ENCODE peak calls at places on chromosomes 16 and 17, in six cellular contexts. T is stimulated activated CD4-positive, alpha-beta T cell treated with anti-CD3 and anti-CD28 coated beads, Interleukin-2, amount 100 ng/mL, for 48 hours; K is NCI-H1694; Z is activated T-cell treated with anti-CD3 and anti-CD28 coated beads for 1 hour; N is posterior cingulate gyrus; D is transverse colon. S is an unnamed sample.

GRCh38 chr16:68235105-68235881 is 634 bp downstream of the ESRP2 start:
- DNase-seq in T (no peak), K (no peak), Z (no peak), N (no peak), D (peak), S (no peak)

GRCh38 chr17:10681866-10682446 is 15.4 kb downstream of the SCO1 start:
- DNase-seq in T (no peak), K (no peak), Z (no peak), N (no peak), D (no peak), S (no peak)

GRCh38 chr17:14211778-14212177 is 24.9 kb downstream of the CDRT15 start:
- DNase-seq in T (no peak), K (no peak), Z (peak), N (no peak), D (no peak), S (no peak)

GRCh38 chr17:80720624-80721577 is 176.3 kb downstream of the RPTOR start:
- DNase-seq in T (peak), K (no peak), Z (peak), N (no peak), D (peak), S (no peak)

GRCh38 chr17:50423553-50424159 is 2.4 kb upstream of the ACSF2 start:
- DNase-seq in T (no peak), K (no peak), Z (no peak), N (no peak), D (no peak), S (no peak)

GRCh38 chr17:44785921-44786320 is 27.1 kb downstream of the ADAM11 start:
- DNase-seq in T (no peak), K (no peak), Z (no peak), N (no peak), D (no peak), S (no peak)

GRCh38 chr17:2369039-2369438 is 31.7 kb downstream of the SGSM2 start:
- DNase-seq in T (no peak), K (no peak), Z (no peak), N (no peak), D (no peak), S (peak)

GRCh38 chr16:1481906-1482835 is 6.6 kb downstream of the PTX4 start:
- DNase-seq in T (no peak), K (no peak), Z (no peak), N (no peak), D (no peak), S (no peak)

GRCh38 chr17:76714336-76714735 is 3.6 kb upstream of the MXRA7 start:
- DNase-seq in T (no peak), K (no peak), Z (no peak), N (no peak), D (no peak), S (no peak)

GRCh38 chr17:79282294-79282693 is 207.7 kb downstream of the ENGASE start:
- DNase-seq in T (no peak), K (no peak), Z (no peak), N (no peak), D (no peak), S (no peak)

GRCh38 chr17:42579794-42580551 is 2.4 kb upstream of the PSMC3IP start:
- DNase-seq in T (no peak), K (no peak), Z (no peak), N (no peak), D (no peak), S (no peak)

GRCh38 chr17:72560303-72561247 is 439.8 kb downstream of the SOX9 start:
- DNase-seq in T (peak), K (peak), Z (peak), N (no peak), D (peak), S (no peak)

GRCh38 chr17:64661981-64662773 is at the start of gene SMURF2:
- DNase-seq in T (peak), K (peak), Z (peak), N (peak), D (peak), S (no peak)

GRCh38 chr17:37790153-37790552 is 45.3 kb upstream of the HNF1B start:
- DNase-seq in T (no peak), K (no peak), Z (no peak), N (no peak), D (no peak), S (no peak)

GRCh38 chr17:41919840-41920579 is 1.3 kb upstream of the ACLY start:
- DNase-seq in T (no peak), K (no peak), Z (no peak), N (no peak), D (no peak), S (no peak)

GRCh38 chr16:68000450-68000849 is 1.2 kb upstream of the DPEP2 start:
- DNase-seq in T (no peak), K (no peak), Z (no peak), N (no peak), D (no peak), S (no peak)

GRCh38 chr16:58661199-58661830 is 23.3 kb downstream of the SLC38A7 start:
- DNase-seq in T (no peak), K (no peak), Z (no peak), N (no peak), D (peak), S (peak)

GRCh38 chr17:8955560-8955959 is 9.9 kb downstream of the PIK3R5 start:
- DNase-seq in T (no peak), K (no peak), Z (no peak), N (no peak), D (no peak), S (no peak)

GRCh38 chr17:15510361-15510760 is 42.9 kb upstream of the CDRT4 start:
- DNase-seq in T (no peak), K (no peak), Z (no peak), N (no peak), D (no peak), S (no peak)

GRCh38 chr16:56944954-56945839 is 13.3 kb downstream of the HERPUD1 start:
- DNase-seq in T (no peak), K (no peak), Z (no peak), N (no peak), D (no peak), S (peak)

GRCh38 chr17:19348806-19349205 is 13.7 kb downstream of the B9D1 start:
- DNase-seq in T (no peak), K (no peak), Z (no peak), N (no peak), D (no peak), S (no peak)

GRCh38 chr16:88907768-88908167 is 41.3 kb upstream of the PABPN1L start:
- DNase-seq in T (no peak), K (no peak), Z (no peak), N (no peak), D (no peak), S (no peak)

GRCh38 chr16:10314811-10315210 is 71.0 kb upstream of the ATF7IP2 start:
- DNase-seq in T (no peak), K (no peak), Z (no peak), N (no peak), D (no peak), S (no peak)

GRCh38 chr17:50479522-50480141 is 972 bp downstream of the RSAD1 start:
- DNase-seq in T (peak), K (peak), Z (peak), N (no peak), D (peak), S (peak)

GRCh38 chr17:45131616-45132301 is 556 bp downstream of the PLCD3 start:
- DNase-seq in T (peak), K (no peak), Z (peak), N (no peak), D (peak), S (no peak)

GRCh38 chr17:50170662-50171370 is 5.0 kb downstream of the SGCA start:
- DNase-seq in T (no peak), K (no peak), Z (no peak), N (no peak), D (no peak), S (no peak)

GRCh38 chr17:2849327-2849670 is 53.1 kb downstream of the RAP1GAP2 start:
- DNase-seq in T (no peak), K (no peak), Z (no peak), N (no peak), D (no peak), S (no peak)

GRCh38 chr16:12323007-12323699 is 346.6 kb downstream of the SNX29 start:
- DNase-seq in T (peak), K (no peak), Z (no peak), N (no peak), D (no peak), S (no peak)

GRCh38 chr17:82931696-82932060 is 91.9 kb upstream of the ZNF750 start:
- DNase-seq in T (no peak), K (no peak), Z (no peak), N (peak), D (peak), S (no peak)

GRCh38 chr17:50445730-50446305 is 19.8 kb downstream of the ACSF2 start:
- DNase-seq in T (no peak), K (no peak), Z (no peak), N (no peak), D (no peak), S (no peak)

GRCh38 chr17:55114283-55114682 is 145.7 kb downstream of the STXBP4 start:
- DNase-seq in T (no peak), K (no peak), Z (no peak), N (no peak), D (no peak), S (no peak)

GRCh38 chr17:59437766-59438165 is 106.3 kb downstream of the YPEL2 start:
- DNase-seq in T (no peak), K (no peak), Z (no peak), N (no peak), D (no peak), S (no peak)

GRCh38 chr16:1183235-1183907 is 30.5 kb downstream of the CACNA1H start:
- DNase-seq in T (no peak), K (no peak), Z (no peak), N (peak), D (peak), S (no peak)

GRCh38 chr17:43329183-43329582 is 69.6 kb upstream of the ARL4D start:
- DNase-seq in T (no peak), K (no peak), Z (no peak), N (no peak), D (no peak), S (no peak)

GRCh38 chr16:19837331-19837943 is 47.2 kb downstream of the GPRC5B start:
- DNase-seq in T (no peak), K (no peak), Z (no peak), N (no peak), D (no peak), S (no peak)

GRCh38 chr17:74478369-74479100 is 12.1 kb downstream of the CD300A start:
- DNase-seq in T (no peak), K (no peak), Z (no peak), N (no peak), D (peak), S (no peak)

GRCh38 chr17:81094744-81095607 is 60.0 kb downstream of the BAIAP2 start:
- DNase-seq in T (peak), K (peak), Z (peak), N (peak), D (peak), S (no peak)

GRCh38 chr17:40035162-40035559 is 19.0 kb downstream of the MED24 start:
- DNase-seq in T (no peak), K (peak), Z (no peak), N (peak), D (peak), S (no peak)

GRCh38 chr17:2396192-2396567 is 4.7 kb downstream of the MNT start:
- DNase-seq in T (no peak), K (no peak), Z (no peak), N (no peak), D (no peak), S (no peak)

GRCh38 chr16:1990336-1991134 is 765 bp downstream of the SYNGR3 start:
- DNase-seq in T (no peak), K (no peak), Z (no peak), N (no peak), D (peak), S (no peak)